ENCODE peak calls at places on chromosomes 4 and X, in ten cellular contexts. E is pancreas, H is body of pancreas, X is psoas muscle, I is cardiac fibroblast, U is epithelial cell of esophagus, L is astrocyte of the spinal cord, Z is Peyer's patch, B is heart left ventricle, J is upper lobe of left lung. R is an unnamed sample.

GRCh38 chrX:155968106-155968714 is 29.3 kb upstream of the IL9R start:
- DNase-seq in H (no peak), U (no peak), B (no peak), E (no peak), J (no peak), I (no peak), Z (no peak), X (no peak), L (no peak), R (no peak)

GRCh38 chrX:45479196-45479834 is 278.6 kb upstream of the DIPK2B start:
- DNase-seq in X (no peak), J (no peak), E (no peak), B (no peak), U (peak; percentile 81), I (peak; percentile 75), H (no peak), Z (no peak), L (peak; percentile 93), R (peak; percentile 92)

GRCh38 chr4:6011686-6012085 is 6.5 kb downstream of the C4orf50 start:
- DNase-seq in E (peak; percentile 71), U (no peak), I (no peak), J (no peak), Z (no peak), B (no peak), H (peak; percentile 74), X (no peak), L (no peak), R (no peak)

GRCh38 chr4:75821966-75822365 is 80.3 kb downstream of the PPEF2 start:
- DNase-seq in Z (no peak), H (no peak), X (no peak), U (no peak), B (no peak), I (peak; percentile 26), L (peak; percentile 14), E (no peak), J (no peak), R (peak; percentile 58)

GRCh38 chr4:129358571-129358970 is 262.6 kb downstream of the C4orf33 start:
- DNase-seq in L (peak; percentile 88), Z (no peak), U (peak; percentile 58), H (no peak), X (no peak), E (no peak), J (no peak), I (peak; percentile 68), B (no peak), R (peak; percentile 48)

GRCh38 chr4:181281451-181281850 is 961.8 kb upstream of the TENM3 start:
- DNase-seq in I (no peak), L (no peak), Z (no peak), B (no peak), J (no peak), U (no peak), E (no peak), H (no peak), X (no peak), R (no peak)

GRCh38 chrX:80807606-80808159 is 2.0 kb downstream of the BRWD3 start:
- DNase-seq in I (no peak), X (no peak), J (no peak), L (no peak), U (peak; percentile 1), Z (no peak), B (no peak), E (no peak), H (no peak), R (no peak)

GRCh38 chr4:31023109-31023508 is 302.9 kb downstream of the PCDH7 start:
- DNase-seq in X (no peak), J (no peak), E (no peak), Z (no peak), L (no peak), U (no peak), I (no peak), H (no peak), B (no peak), R (no peak)

GRCh38 chrX:45807572-45808425 is 607.1 kb upstream of the DIPK2B start:
- DNase-seq in U (peak; percentile 49), Z (no peak), L (peak; percentile 67), J (no peak), B (no peak), E (no peak), X (no peak), H (no peak), I (peak; percentile 62), R (peak; percentile 52)

GRCh38 chrX:30690330-30690729 is 37.1 kb downstream of the GK start:
- DNase-seq in Z (no peak), X (no peak), J (no peak), E (no peak), B (no peak), I (peak; percentile 17), U (no peak), H (no peak), L (peak; percentile 6), R (peak; percentile 4)

GRCh38 chr4:21765810-21766407 is 182.7 kb downstream of the KCNIP4 start:
- DNase-seq in L (peak; percentile 62), X (no peak), Z (no peak), I (peak; percentile 61), E (peak; percentile 45), H (peak; percentile 36), J (no peak), U (peak; percentile 78), B (no peak), R (peak; percentile 29)

GRCh38 chr4:112038861-112039260 is 106.4 kb upstream of the FAM241A start:
- DNase-seq in L (peak; percentile 64), X (no peak), E (no peak), J (no peak), B (no peak), U (peak; percentile 53), H (no peak), Z (no peak), I (no peak), R (peak; percentile 40)

GRCh38 chr4:38223801-38224236 is 263.6 kb downstream of the PTTG2 start:
- DNase-seq in L (no peak), B (no peak), J (no peak), Z (peak; percentile 57), U (no peak), E (no peak), X (no peak), I (no peak), H (no peak), R (no peak)

GRCh38 chrX:10649286-10649685 is 28.9 kb upstream of the MID1 start:
- DNase-seq in J (no peak), E (no peak), I (peak; percentile 11), L (no peak), U (no peak), H (no peak), Z (no peak), B (no peak), X (no peak), R (peak; percentile 34)

GRCh38 chr4:85968945-85969830 is 390.7 kb downstream of the MAPK10 start:
- DNase-seq in X (no peak), J (no peak), I (peak; percentile 80), L (peak; percentile 74), E (no peak), H (no peak), B (no peak), Z (no peak), U (peak; percentile 54), R (peak; percentile 67)
- TF ChIP-seq CTCF in X (peak; percentile 61), J (no peak), I (peak; percentile 48), L (peak; percentile 50), E (peak; percentile 21), H (peak; percentile 67), B (peak; percentile 76), Z (peak; percentile 55), U (peak; percentile 57), R (peak; percentile 71)

DNA sequence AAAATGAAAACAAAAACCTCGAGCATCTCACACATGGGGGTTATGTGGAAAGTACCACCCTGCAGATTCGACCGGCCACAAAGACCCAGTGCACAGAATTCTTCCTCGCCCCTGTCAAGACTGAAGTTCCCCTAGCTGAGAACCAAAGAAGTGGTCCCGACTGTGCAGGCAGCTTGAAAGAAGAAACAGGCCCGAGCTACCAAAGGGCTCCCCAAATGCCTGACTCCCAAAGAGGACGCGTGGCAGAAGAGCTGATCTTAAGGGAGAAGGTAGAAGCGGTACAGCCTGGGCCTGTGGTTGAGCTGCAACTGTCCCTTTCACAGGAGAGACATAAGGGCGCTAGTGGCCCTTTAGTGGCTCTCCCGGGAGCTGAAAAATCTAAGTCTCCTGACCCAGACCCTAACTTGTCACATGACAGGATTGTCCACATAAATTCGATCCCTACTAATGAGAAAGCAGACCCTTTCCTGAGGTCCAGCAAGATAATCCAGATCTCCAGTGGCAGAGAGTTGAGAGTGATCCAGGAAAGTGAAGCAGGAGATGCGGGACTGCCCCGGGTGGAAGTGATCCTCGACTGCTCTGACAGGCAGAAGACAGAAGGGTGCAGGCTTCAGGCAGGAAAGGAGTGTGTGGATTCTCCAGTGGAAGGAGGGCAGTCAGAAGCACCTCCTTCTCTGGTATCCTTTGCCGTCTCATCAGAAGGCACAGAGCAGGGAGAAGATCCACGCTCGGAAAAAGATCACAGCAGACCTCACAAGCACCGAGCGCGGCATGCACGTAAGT is 108.8 kb upstream of the MYOZ2 start:
- DNase-seq in Z (no peak), I (no peak), B (no peak), E (no peak), U (no peak), X (peak; percentile 53), H (no peak), J (no peak), L (no peak), R (peak; percentile 69)
- H3K4me3 ChIP-seq in Z (peak overlapping the region; percentile 35), I (peak overlapping the region; percentile 39), B (no peak overlapping the region), E (no peak overlapping the region), U (no peak overlapping the region), X (peak overlapping the region; percentile 77), H (no peak overlapping the region), J (no peak overlapping the region), L (no peak overlapping the region), R (peak overlapping the region; percentile 58)

DNA sequence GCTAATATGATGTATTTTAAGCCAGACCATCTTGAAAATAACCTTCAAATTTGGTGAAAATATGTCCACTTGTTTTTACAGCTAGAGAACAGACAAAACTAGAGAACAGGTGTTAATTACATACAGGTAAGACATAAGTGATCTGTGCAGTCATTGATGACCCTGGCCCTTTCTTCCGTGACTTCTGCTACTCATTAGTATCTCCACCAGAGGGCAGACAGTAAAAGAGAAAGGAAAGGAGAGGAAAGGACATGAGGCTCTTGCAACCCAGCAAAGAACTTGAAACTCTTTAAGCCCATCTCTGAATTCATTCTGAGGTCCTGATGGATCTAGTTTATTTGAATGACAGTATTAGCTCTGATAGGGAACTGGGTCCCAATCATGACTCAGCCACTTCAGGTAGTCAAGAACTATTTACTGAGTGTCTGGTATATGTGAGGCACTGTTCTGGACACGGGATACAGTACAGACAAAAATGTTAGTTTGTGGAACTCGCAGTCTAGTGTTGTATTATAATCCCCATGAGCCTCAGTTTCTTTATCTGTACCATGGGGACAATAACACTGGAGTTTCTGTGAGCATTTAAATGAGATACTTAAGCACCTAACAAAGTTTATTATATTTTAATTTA is 121.0 kb upstream of the TEX13D start:
- DNase-seq in H (no peak), L (no peak), J (no peak), I (peak; percentile 14), X (no peak), E (no peak), B (no peak), Z (no peak), U (peak; percentile 44), R (peak; percentile 23)
- TF ChIP-seq CTCF in H (peak; percentile 18), L (peak; percentile 57), J (peak; percentile 25), I (peak; percentile 46), X (peak; percentile 49), E (peak; percentile 34), B (peak; percentile 51), Z (peak; percentile 33), U (peak; percentile 67), R (peak; percentile 66)

DNA sequence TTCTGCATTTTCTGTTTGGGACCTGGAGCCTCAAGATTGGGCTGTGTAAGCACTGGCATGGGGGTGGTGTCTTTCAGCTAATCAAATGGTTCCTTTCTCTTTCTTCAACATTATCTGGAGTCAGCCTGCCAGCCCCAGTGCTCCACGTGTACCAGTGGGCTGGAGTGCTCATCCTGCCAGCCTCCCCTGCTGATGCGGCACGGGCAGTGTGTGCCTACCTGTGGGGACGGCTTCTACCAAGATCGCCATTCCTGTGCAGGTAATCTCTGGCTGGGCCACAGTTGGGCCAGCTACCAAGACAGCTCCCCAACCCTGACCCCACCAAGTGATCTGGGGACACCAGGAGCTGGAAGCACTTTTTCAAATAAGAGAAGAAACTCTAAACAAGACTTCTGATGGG is 229.2 kb downstream of the FRAS1 start:
- DNase-seq in B (no peak), Z (no peak), J (no peak), L (no peak), H (no peak), E (no peak), I (no peak), X (no peak), U (no peak), R (no peak)
- H3K4me3 ChIP-seq in B (no peak overlapping the region), Z (no peak overlapping the region), J (no peak overlapping the region), L (no peak overlapping the region), H (no peak overlapping the region), E (no peak overlapping the region), I (no peak overlapping the region), X (no peak overlapping the region), U (no peak overlapping the region), R (no peak overlapping the region)